ENCODE peak calls at places on chromosomes 11 and 22, in six cellular contexts. T is CD8-positive, alpha-beta T cell; G is left lung; R is osteoblast; L is BE2C; K is heart left ventricle. P is an unnamed sample.

GRCh38 chr22:32218470-32218869 is 13.6 kb upstream of the RFPL2 start:
- DNase-seq in K (no peak), T (no peak), R (no peak), L (no peak), G (peak; percentile 53), P (no peak)

GRCh38 chr22:27996981-27997380 is 77.9 kb upstream of the PITPNB start:
- DNase-seq in T (no peak), K (peak; percentile 5), G (no peak), R (peak; percentile 44), L (peak; percentile 1), P (no peak)

GRCh38 chr11:121625784-121626506 is 173.2 kb upstream of the SORL1-AS1 start:
- DNase-seq in R (no peak), T (no peak), K (no peak), G (no peak), L (no peak), P (no peak)

GRCh38 chr11:121452609-121453150 is at the start of gene SORL1-AS1:
- DNase-seq in G (no peak), L (no peak), K (no peak), T (no peak), R (no peak), P (no peak)

GRCh38 chr11:11155962-11156815 is 196.9 kb downstream of the CSNK2A3 start:
- DNase-seq in G (no peak), L (peak; percentile 25), T (peak; percentile 35), R (peak; percentile 36), K (no peak), P (no peak)

GRCh38 chr11:73114835-73115220 is 27.3 kb downstream of the FCHSD2 start:
- DNase-seq in G (no peak), L (no peak), T (no peak), R (no peak), K (no peak), P (no peak)

GRCh38 chr11:68327586-68328370 is 15.4 kb downstream of the LRP5 start:
- DNase-seq in K (no peak), L (no peak), T (no peak), G (no peak), R (peak; percentile 9), P (no peak)

GRCh38 chr11:117972044-117972443 is 14.2 kb upstream of the IL10RA start:
- DNase-seq in T (no peak), G (no peak), R (no peak), L (no peak), K (no peak), P (no peak)

GRCh38 chr11:206516-207212 is 535 bp downstream of the BET1L start:
- DNase-seq in L (peak; percentile 14), T (no peak), R (peak; percentile 95), K (peak; percentile 54), G (no peak), P (no peak)

GRCh38 chr11:9004310-9004945 is 627 bp upstream of the NRIP3 start:
- DNase-seq in G (peak; percentile 37), T (peak; percentile 10), R (no peak), L (no peak), K (no peak), P (peak; percentile 23)

GRCh38 chr11:84437129-84438123 is 1151.3 kb upstream of the CCDC90B start:
- DNase-seq in T (no peak), G (peak; percentile 33), L (no peak), K (peak; percentile 23), R (no peak), P (no peak)

GRCh38 chr11:60783141-60783484 is 2.0 kb upstream of the MS4A10 start:
- DNase-seq in L (no peak), T (no peak), K (no peak), R (peak; percentile 13), G (no peak), P (no peak)

GRCh38 chr22:20834206-20834605 is 24.4 kb downstream of the PI4KA start:
- DNase-seq in G (no peak), L (no peak), K (no peak), T (no peak), R (no peak), P (no peak)

GRCh38 chr22:49976439-49977175 is 16.0 kb downstream of the PIM3 start:
- DNase-seq in K (no peak), L (no peak), R (peak; percentile 57), G (no peak), T (no peak), P (no peak)

GRCh38 chr11:46489668-46490560 is 98.3 kb upstream of the CHRM4 start:
- DNase-seq in R (no peak), G (no peak), T (no peak), L (peak; percentile 36), K (no peak), P (no peak)

GRCh38 chr11:67696998-67697397 is 22.6 kb upstream of the ALDH3B2 start:
- DNase-seq in K (no peak), L (no peak), T (no peak), G (no peak), R (no peak), P (no peak)

GRCh38 chr11:73781303-73781702 is 6.4 kb upstream of the MRPL48 start:
- DNase-seq in K (no peak), T (no peak), L (no peak), G (no peak), R (no peak), P (no peak)

GRCh38 chr11:80297808-80298460 is 857.1 kb upstream of the TENM4 start:
- DNase-seq in T (no peak), L (no peak), K (no peak), G (no peak), R (peak; percentile 6), P (no peak)

GRCh38 chr11:114928260-114928870 is 250.0 kb downstream of the NXPE2 start:
- DNase-seq in R (no peak), K (no peak), G (no peak), T (no peak), L (no peak), P (no peak)

GRCh38 chr22:39278040-39278439 is 33.3 kb upstream of the PDGFB start:
- DNase-seq in L (no peak), R (no peak), T (no peak), G (no peak), K (peak; percentile 78), P (no peak)

GRCh38 chr11:44949160-44950035 is 1.3 kb downstream of the TP53I11 start:
- DNase-seq in T (no peak), K (no peak), G (peak; percentile 44), L (no peak), R (no peak), P (peak; percentile 43)

GRCh38 chr11:44952082-44952481 is 1.4 kb upstream of the TP53I11 start:
- DNase-seq in T (no peak), L (no peak), R (no peak), G (no peak), K (no peak), P (no peak)

GRCh38 chr11:44948155-44948554 is 2.5 kb downstream of the TP53I11 start:
- DNase-seq in K (no peak), L (no peak), G (no peak), T (no peak), R (no peak), P (no peak)

GRCh38 chr11:44950625-44951472 is at the start of gene TP53I11:
- DNase-seq in T (peak; percentile 46), G (peak; percentile 87), K (peak; percentile 91), L (peak; percentile 60), R (peak; percentile 98), P (peak; percentile 81)

DNA sequence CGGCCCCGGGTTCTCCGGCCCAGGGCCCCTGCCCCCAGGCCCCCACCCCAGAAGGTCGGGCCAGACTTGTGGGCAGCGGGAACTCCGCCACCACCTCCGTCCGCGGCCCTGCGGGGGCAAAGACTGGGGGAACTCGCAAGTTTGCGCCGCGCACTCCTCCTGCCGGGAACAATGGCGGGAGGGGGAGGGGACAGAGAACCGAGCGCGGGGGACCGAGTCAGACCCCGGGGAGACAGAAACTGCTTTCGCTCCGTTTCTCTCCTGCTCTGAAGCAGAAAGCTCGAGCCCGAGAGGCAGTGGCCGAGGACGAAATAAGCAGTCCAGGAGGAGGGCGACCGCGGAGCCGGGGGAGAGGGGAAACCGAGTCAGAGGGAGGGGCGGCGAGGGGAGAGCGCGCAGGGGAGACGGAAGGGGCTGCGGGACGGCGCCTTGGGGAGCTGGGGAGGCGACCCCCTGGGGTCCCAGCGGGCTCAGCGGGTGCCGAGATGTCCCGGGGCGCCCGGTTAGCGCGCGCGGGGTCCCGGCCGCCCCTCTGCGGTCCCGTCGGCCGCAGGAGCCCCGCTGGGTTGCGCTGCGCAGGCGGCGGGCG is 553 bp downstream of the TP53I11 start:
- DNase-seq in G (peak; percentile 55), R (peak; percentile 93), T (no peak), K (no peak), L (peak; percentile 28), P (peak; percentile 63)
- H3K4me3 ChIP-seq in G (peak overlapping the region; percentile 60), R (peak overlapping the region; percentile 75), T (peak overlapping the region; percentile 56), K (peak overlapping the region; percentile 91), L (peak overlapping the region; percentile 57), P (peak overlapping the region; percentile 73)

DNA sequence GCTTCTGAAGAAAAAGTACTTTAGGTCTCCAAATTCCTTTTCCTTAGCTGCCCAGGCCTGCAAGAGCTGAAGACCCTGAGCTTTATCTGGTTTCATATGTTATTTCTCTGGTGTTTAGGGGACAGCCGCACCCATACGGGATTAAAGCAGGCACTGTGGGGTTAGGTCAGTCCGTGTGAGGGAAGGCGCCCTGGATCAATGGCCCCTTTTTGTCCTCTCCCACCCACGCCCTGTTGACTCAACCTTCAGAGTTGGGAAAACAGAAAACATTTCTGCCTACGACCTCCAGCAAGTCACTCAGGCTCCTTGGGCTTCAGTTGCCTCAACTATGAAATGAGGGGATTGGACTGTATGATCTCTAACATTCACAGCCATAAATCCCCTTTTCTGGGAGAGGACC is 55.2 kb upstream of the BARX2 start:
- DNase-seq in L (no peak), K (no peak), R (no peak), G (no peak), T (no peak), P (no peak)
- H3K4me1 ChIP-seq in L (no peaks in the 10 kb centered on the region), K (peaks cover 24% of the 10 kb centered on the region), R (peaks cover 7% of the 10 kb centered on the region), G (peaks cover 56% of the 10 kb centered on the region), T (no peaks in the 10 kb centered on the region), P (no peaks in the 10 kb centered on the region)

GRCh38 chr22:45744442-45744841 is 72.8 kb downstream of the ATXN10 start:
- DNase-seq in G (no peak), L (no peak), K (no peak), R (no peak), T (no peak), P (no peak)

GRCh38 chr22:45743687-45744086 is 72.1 kb downstream of the ATXN10 start:
- DNase-seq in R (no peak), L (no peak), G (no peak), T (no peak), K (no peak), P (no peak)

GRCh38 chr22:45738206-45738605 is 66.6 kb downstream of the ATXN10 start:
- DNase-seq in T (no peak), K (no peak), G (no peak), L (no peak), R (no peak), P (no peak)

GRCh38 chr22:45740236-45740635 is 68.6 kb downstream of the ATXN10 start:
- DNase-seq in G (no peak), L (no peak), K (no peak), R (no peak), T (no peak), P (no peak)

GRCh38 chr22:45742866-45743450 is 71.3 kb downstream of the ATXN10 start:
- DNase-seq in G (peak; percentile 74), T (no peak), K (no peak), L (no peak), R (no peak), P (no peak)
- H3K4me3 ChIP-seq in G (no peak overlapping the region), T (no peak overlapping the region), K (no peak overlapping the region), L (no peak overlapping the region), R (no peak overlapping the region), P (no peak overlapping the region)

DNA sequence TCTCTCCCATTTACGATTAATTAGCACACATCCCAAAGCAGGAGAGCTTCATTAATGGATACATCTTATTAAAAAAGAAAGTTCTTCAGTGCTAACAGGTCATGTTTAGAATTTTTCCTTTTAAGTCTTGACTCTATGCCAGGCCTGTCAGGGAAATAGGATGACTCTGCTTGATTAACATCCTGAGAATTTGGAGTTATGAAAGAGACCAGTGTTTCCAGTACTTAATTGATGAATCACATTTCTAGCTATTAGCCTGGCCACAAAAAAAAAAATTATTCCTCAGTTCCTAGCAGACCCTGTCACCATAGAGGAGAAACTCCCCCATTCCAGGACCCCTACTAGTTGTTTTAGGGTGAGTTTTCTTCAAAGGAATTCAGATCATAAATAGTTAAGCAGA is 23.6 kb upstream of the ME3 start:
- DNase-seq in G (no peak), T (no peak), K (no peak), L (no peak), R (peak; percentile 73), P (no peak)
- H3K4me1 ChIP-seq in G (peaks cover 10% of the 10 kb centered on the region), T (no peaks in the 10 kb centered on the region), K (no peaks in the 10 kb centered on the region), L (no peaks in the 10 kb centered on the region), R (peaks cover 53% of the 10 kb centered on the region), P (no peaks in the 10 kb centered on the region)